ENCODE peak calls at places on chromosome 2, in eight cellular contexts. Y is gastrocnemius medialis; G is neural progenitor cell; S is right atrium auricular region; Z is cardiac muscle cell; J is CD4-positive, alpha-beta T cell; K is HCT116; Q is mesendoderm. F is an unnamed sample.

GRCh38 chr2:172357442-172357841 is 69.9 kb upstream of the ITGA6 start:
- DNase-seq in Y (no peak), G (no peak), S (no peak), Z (no peak), J (no peak), K (no peak), Q (no peak), F (no peak)

GRCh38 chr2:193985272-193985671 is 1671.8 kb upstream of the SLC39A10 start:
- DNase-seq in Y (no peak), G (no peak), S (no peak), Z (no peak), J (no peak), K (no peak), Q (no peak), F (no peak)

GRCh38 chr2:102147935-102148334 is 5.4 kb downstream of the IL1R1 start:
- DNase-seq in Y (no peak), G (no peak), S (peak), Z (no peak), J (no peak), K (no peak), Q (no peak), F (no peak)

GRCh38 chr2:126655500-126656310 is at the start of gene GYPC:
- DNase-seq in Y (peak), G (peak), S (peak), Z (peak), J (peak), K (no peak), Q (peak), F (no peak)

GRCh38 chr2:210086292-210086691 is 83.9 kb downstream of the RPE start:
- DNase-seq in Y (no peak), G (no peak), S (no peak), Z (no peak), J (no peak), K (no peak), Q (no peak), F (no peak)

GRCh38 chr2:229118336-229118735 is 152.8 kb downstream of the PID1 start:
- DNase-seq in Y (no peak), G (no peak), S (no peak), Z (no peak), J (no peak), K (no peak), Q (no peak), F (no peak)

GRCh38 chr2:96073170-96073775 is 38.6 kb upstream of the GPAT2 start:
- DNase-seq in Y (no peak), G (no peak), S (no peak), Z (no peak), J (no peak), K (no peak), Q (no peak), F (no peak)

GRCh38 chr2:130372833-130373807 is 17.3 kb downstream of the PTPN18 start:
- DNase-seq in Y (no peak), G (no peak), S (no peak), Z (no peak), J (no peak), K (no peak), Q (no peak), F (no peak)

GRCh38 chr2:169877406-169877805 is 50.2 kb downstream of the UBR3 start:
- DNase-seq in Y (no peak), G (no peak), S (no peak), Z (peak), J (no peak), K (peak), Q (peak), F (no peak)

GRCh38 chr2:74548285-74548918 is 5.3 kb downstream of the LOXL3 start:
- DNase-seq in Y (no peak), G (peak), S (no peak), Z (peak), J (no peak), K (no peak), Q (no peak), F (no peak)

GRCh38 chr2:227671170-227671887 is 4.7 kb downstream of the SCYGR5 start:
- DNase-seq in Y (no peak), G (no peak), S (no peak), Z (no peak), J (no peak), K (no peak), Q (no peak), F (no peak)

GRCh38 chr2:133266075-133266925 is 302.0 kb downstream of the NCKAP5 start:
- DNase-seq in Y (no peak), G (peak), S (no peak), Z (peak), J (no peak), K (no peak), Q (peak), F (no peak)

GRCh38 chr2:121241466-121241865 is 43.5 kb downstream of the TFCP2L1 start:
- DNase-seq in Y (no peak), G (no peak), S (no peak), Z (no peak), J (no peak), K (no peak), Q (no peak), F (no peak)

GRCh38 chr2:228986961-228987360 is 284.1 kb downstream of the PID1 start:
- DNase-seq in Y (no peak), G (no peak), S (no peak), Z (no peak), J (no peak), K (no peak), Q (no peak), F (no peak)

GRCh38 chr2:81747481-81748070 is 1443.0 kb upstream of the LRRTM1 start:
- DNase-seq in Y (no peak), G (peak), S (no peak), Z (no peak), J (no peak), K (no peak), Q (no peak), F (no peak)

GRCh38 chr2:10079931-10080535 is at the start of gene CYS1:
- DNase-seq in Y (no peak), G (peak), S (no peak), Z (peak), J (no peak), K (no peak), Q (peak), F (no peak)

DNA sequence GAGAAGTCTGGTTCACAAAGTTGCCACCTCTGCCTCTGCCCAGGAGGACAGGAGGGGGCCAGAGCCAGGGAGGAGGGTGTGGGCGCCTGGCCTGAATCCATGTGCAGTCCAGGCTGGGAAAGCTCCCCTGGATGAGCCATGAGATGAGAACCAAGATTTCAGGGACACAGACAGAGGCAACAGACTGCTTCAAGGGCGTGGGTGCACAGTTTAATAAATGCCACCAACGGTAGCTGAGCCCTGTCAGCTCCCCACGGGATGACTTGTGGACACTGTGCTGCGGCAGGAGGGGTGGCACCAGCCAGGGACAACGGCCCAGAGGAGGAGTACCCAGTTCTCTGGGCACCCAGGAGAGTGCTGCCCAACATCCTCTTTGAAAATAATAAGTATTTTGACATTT is 15.2 kb downstream of the CAPG start:
- DNase-seq in Y (no peak), G (no peak), S (no peak), Z (no peak), J (no peak), K (no peak), Q (no peak), F (no peak)
- H3K27ac ChIP-seq in Y (peak), G (no peak), S (no peak), Z (no peak), J (no peak), K (no peak), Q (no peak), F (no peak)

GRCh38 chr2:201180010-201180409 is 2.9 kb upstream of the CASP10 start:
- DNase-seq in Y (no peak), G (no peak), S (no peak), Z (no peak), J (no peak), K (no peak), Q (no peak), F (no peak)
- H3K27ac ChIP-seq in Y (no peak), G (no peak), S (no peak), Z (no peak), J (no peak), K (no peak), Q (no peak), F (no peak)

GRCh38 chr2:112021269-112021668 is 33.8 kb upstream of the TMEM87B start:
- DNase-seq in Y (no peak), G (no peak), S (no peak), Z (no peak), J (no peak), K (no peak), Q (no peak), F (no peak)

GRCh38 chr2:112024246-112024645 is 30.8 kb upstream of the TMEM87B start:
- DNase-seq in Y (no peak), G (no peak), S (no peak), Z (no peak), J (no peak), K (no peak), Q (no peak), F (no peak)

GRCh38 chr2:112021781-112022231 is 33.3 kb upstream of the TMEM87B start:
- DNase-seq in Y (no peak), G (no peak), S (no peak), Z (no peak), J (no peak), K (no peak), Q (no peak), F (no peak)

GRCh38 chr2:112024896-112025491 is 30.1 kb upstream of the TMEM87B start:
- DNase-seq in Y (no peak), G (no peak), S (no peak), Z (no peak), J (no peak), K (no peak), Q (no peak), F (no peak)

GRCh38 chr2:112023707-112024106 is 31.4 kb upstream of the TMEM87B start:
- DNase-seq in Y (no peak), G (no peak), S (no peak), Z (no peak), J (no peak), K (no peak), Q (no peak), F (no peak)
- H3K27ac ChIP-seq in Y (no peak), G (no peak), S (no peak), Z (no peak), J (no peak), K (no peak), Q (no peak), F (no peak)

GRCh38 chr2:238855891-238856580 is 8.2 kb downstream of the TWIST2 start:
- DNase-seq in Y (no peak), G (no peak), S (peak), Z (no peak), J (no peak), K (no peak), Q (no peak), F (no peak)
- H3K27ac ChIP-seq in Y (no peak), G (no peak), S (no peak), Z (no peak), J (no peak), K (no peak), Q (no peak), F (no peak)

GRCh38 chr2:237691908-237692600 is 64.7 kb downstream of the LRRFIP1 start:
- DNase-seq in Y (peak), G (peak), S (peak), Z (peak), J (peak), K (peak), Q (peak), F (peak)
- H3K27ac ChIP-seq in Y (peak), G (no peak), S (peak), Z (peak), J (peak), K (peak), Q (peak), F (peak)

GRCh38 chr2:44295113-44295512 is 19.8 kb downstream of the SLC3A1 start:
- DNase-seq in Y (no peak), G (no peak), S (no peak), Z (no peak), J (no peak), K (no peak), Q (no peak), F (no peak)
- H3K27ac ChIP-seq in Y (no peak), G (no peak), S (no peak), Z (no peak), J (no peak), K (no peak), Q (no peak), F (no peak)

DNA sequence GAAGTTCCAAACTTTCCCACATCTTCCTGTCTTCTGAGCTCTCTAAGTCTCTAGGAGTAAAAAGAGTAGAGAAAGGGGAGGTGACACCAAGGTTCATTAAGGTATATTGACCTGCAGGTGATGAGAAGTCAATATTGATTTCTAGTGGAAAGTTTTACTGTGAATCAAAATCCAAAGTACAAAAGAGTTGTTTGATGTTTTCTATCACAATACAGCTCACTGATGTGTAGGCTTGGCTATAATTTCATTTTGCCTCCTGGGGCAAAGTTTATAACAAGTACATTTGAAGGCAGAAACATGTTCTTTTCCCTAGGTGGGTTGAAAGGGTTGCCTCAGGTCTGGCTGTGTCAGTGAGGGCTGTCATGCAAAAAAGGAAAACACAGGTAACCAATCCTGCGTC is 65.2 kb upstream of the LRPPRC start:
- DNase-seq in Y (no peak), G (no peak), S (no peak), Z (no peak), J (no peak), K (no peak), Q (no peak), F (no peak)
- H3K27ac ChIP-seq in Y (no peak), G (no peak), S (no peak), Z (no peak), J (no peak), K (no peak), Q (no peak), F (no peak)

DNA sequence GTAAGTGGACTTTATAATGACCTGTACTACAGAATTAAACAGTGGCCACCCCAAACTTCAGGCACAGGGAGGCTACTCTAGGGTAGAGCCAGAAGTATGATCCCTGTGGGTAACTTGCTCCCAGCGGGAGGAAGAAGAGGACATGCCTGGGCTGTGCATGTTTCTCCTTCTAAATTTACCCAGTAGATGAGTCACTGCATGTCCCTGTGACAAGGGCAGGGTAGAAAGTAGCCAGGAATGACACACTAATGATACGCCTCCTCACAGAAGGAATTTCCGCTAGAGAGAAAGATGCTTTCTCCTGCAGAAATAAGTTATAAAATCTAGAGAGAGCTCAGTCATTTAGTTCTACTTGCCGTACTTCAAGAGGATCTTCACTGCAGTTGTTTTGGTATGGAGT is 7.5 kb downstream of the ACYP2 start:
- DNase-seq in Y (peak), G (no peak), S (no peak), Z (no peak), J (no peak), K (peak), Q (no peak), F (no peak)
- H3K27ac ChIP-seq in Y (peak), G (no peak), S (peak), Z (no peak), J (no peak), K (peak), Q (no peak), F (peak)

F was measured in epithelial cell of prostate.